ENCODE peak calls at places on chromosomes 13 and 19, in six cellular contexts. J is adrenal gland; W is tibial nerve; H is spleen; Q is amygdala; I is stimulated activated CD8-positive, alpha-beta memory T cell treated with anti-CD3 and anti-CD28 coated beads, Interleukin-4, amount 100 ng/mL, for 1 hour. F is an unnamed sample.

GRCh38 chr19:41960973-41961372 is 1.9 kb upstream of the RABAC1 start:
- DNase-seq in J (no peak), W (no peak), H (no peak), Q (no peak), I (no peak), F (no peak)

GRCh38 chr19:30733826-30734550 is 361.8 kb downstream of the ZNF536 start:
- DNase-seq in J (no peak), W (peak), H (no peak), Q (no peak), I (no peak), F (no peak)

GRCh38 chr13:113115363-113116205 is 7.0 kb upstream of the F10 start:
- DNase-seq in J (peak), W (no peak), H (peak), Q (no peak), I (no peak), F (no peak)

GRCh38 chr13:78596701-78597550 is 6.4 kb downstream of the POU4F1 start:
- DNase-seq in J (no peak), W (no peak), H (no peak), Q (no peak), I (no peak), F (no peak)

GRCh38 chr13:113584870-113585671 is 518 bp downstream of the TFDP1 start:
- DNase-seq in J (peak), W (no peak), H (peak), Q (no peak), I (no peak), F (peak)

GRCh38 chr19:41616785-41617621 is 9.9 kb downstream of the CEACAM4 start:
- DNase-seq in J (no peak), W (no peak), H (peak), Q (no peak), I (no peak), F (peak)

GRCh38 chr19:33373701-33374405 is at the start of gene CEBPG:
- DNase-seq in J (peak), W (no peak), H (no peak), Q (no peak), I (peak), F (peak)

GRCh38 chr13:113809934-113810333 is 50.9 kb downstream of the TMEM255B start:
- DNase-seq in J (no peak), W (no peak), H (no peak), Q (no peak), I (no peak), F (no peak)

GRCh38 chr13:45300190-45300985 is 40.6 kb downstream of the TPT1 start:
- DNase-seq in J (no peak), W (no peak), H (no peak), Q (no peak), I (no peak), F (no peak)

GRCh38 chr19:5154799-5155426 is 185.7 kb downstream of the PTPRS start:
- DNase-seq in J (no peak), W (no peak), H (peak), Q (no peak), I (no peak), F (no peak)

GRCh38 chr19:50968709-50969412 is 530 bp downstream of the KLK6 start:
- DNase-seq in J (no peak), W (no peak), H (no peak), Q (no peak), I (no peak), F (peak)

GRCh38 chr13:93430346-93430745 is 203.7 kb downstream of the GPC6 start:
- DNase-seq in J (no peak), W (no peak), H (no peak), Q (no peak), I (no peak), F (no peak)

GRCh38 chr13:62919491-62919890 is 1503.8 kb upstream of the PCDH20 start:
- DNase-seq in J (no peak), W (no peak), H (peak), Q (no peak), I (no peak), F (no peak)

GRCh38 chr13:25691654-25692053 is 319.9 kb downstream of the ATP8A2 start:
- DNase-seq in J (no peak), W (no peak), H (no peak), Q (no peak), I (no peak), F (no peak)

GRCh38 chr19:19500975-19501644 is 14.2 kb downstream of the TSSK6 start:
- DNase-seq in J (no peak), W (no peak), H (peak), Q (no peak), I (no peak), F (no peak)

GRCh38 chr19:14035706-14036105 is 4.1 kb downstream of the IL27RA start:
- DNase-seq in J (no peak), W (no peak), H (no peak), Q (no peak), I (no peak), F (no peak)

GRCh38 chr19:7787141-7787540 is 24.1 kb downstream of the CLEC4M start:
- DNase-seq in J (peak), W (peak), H (peak), Q (no peak), I (no peak), F (no peak)

GRCh38 chr13:110536006-110536693 is 25.4 kb downstream of the RAB20 start:
- DNase-seq in J (peak), W (peak), H (peak), Q (no peak), I (no peak), F (no peak)

GRCh38 chr13:42474954-42475353 is 99.0 kb upstream of the TNFSF11 start:
- DNase-seq in J (no peak), W (no peak), H (no peak), Q (no peak), I (no peak), F (no peak)

GRCh38 chr19:11288349-11288748 is 7.6 kb upstream of the TSPAN16 start:
- DNase-seq in J (peak), W (no peak), H (no peak), Q (no peak), I (no peak), F (no peak)

GRCh38 chr13:24502567-24503375 is 9.8 kb downstream of the PARP4 start:
- DNase-seq in J (peak), W (no peak), H (no peak), Q (no peak), I (no peak), F (no peak)

GRCh38 chr13:41643502-41643901 is 186.2 kb downstream of the RGCC start:
- DNase-seq in J (no peak), W (no peak), H (no peak), Q (no peak), I (no peak), F (no peak)

GRCh38 chr19:918152-918437 is 962 bp downstream of the KISS1R start:
- DNase-seq in J (no peak), W (no peak), H (no peak), Q (no peak), I (no peak), F (no peak)

GRCh38 chr19:6686628-6686975 is 16.6 kb upstream of the TNFSF14 start:
- DNase-seq in J (no peak), W (no peak), H (peak), Q (no peak), I (no peak), F (no peak)

GRCh38 chr19:14563590-14563926 is 8.3 kb downstream of the NDUFB7 start:
- DNase-seq in J (no peak), W (no peak), H (no peak), Q (no peak), I (no peak), F (no peak)

GRCh38 chr19:50492303-50493052 is 15.8 kb upstream of the GARIN5A start:
- DNase-seq in J (no peak), W (no peak), H (no peak), Q (no peak), I (no peak), F (no peak)

GRCh38 chr13:113592571-113592970 is 8.0 kb downstream of the TFDP1 start:
- DNase-seq in J (peak), W (no peak), H (peak), Q (no peak), I (no peak), F (no peak)

GRCh38 chr13:30257433-30258099 is 49.8 kb downstream of the KATNAL1 start:
- DNase-seq in J (no peak), W (no peak), H (no peak), Q (no peak), I (no peak), F (no peak)

GRCh38 chr13:64051278-64051677 is 2635.6 kb upstream of the PCDH20 start:
- DNase-seq in J (no peak), W (no peak), H (no peak), Q (no peak), I (no peak), F (no peak)